ENCODE peak calls at places on chromosomes 16 and 17, in seven cellular contexts. F is H1, S is HCT116, W is HepG2, D is SK-N-SH, C is K562, L is GM12878. U is an unnamed sample.

GRCh38 chr16:59412275-59412841 is 678.2 kb upstream of the GOT2 start:
- DNase-seq in D (no peak), F (no peak), C (peak), L (no peak), W (no peak), S (no peak), U (peak)

GRCh38 chr16:89122322-89122831 is 28.7 kb downstream of the ACSF3 start:
- DNase-seq in C (no peak), L (no peak), W (no peak), F (no peak), D (no peak), S (no peak), U (peak)

GRCh38 chr17:50909765-50910661 is 43.9 kb upstream of the TOB1 start:
- DNase-seq in S (no peak), W (peak), L (no peak), D (no peak), C (no peak), F (no peak), U (no peak)

GRCh38 chr16:52499061-52499460 is 47.9 kb downstream of the TOX3 start:
- DNase-seq in C (no peak), F (no peak), W (no peak), S (no peak), L (no peak), D (no peak), U (no peak)

GRCh38 chr16:89052824-89053724 is 40.6 kb upstream of the ACSF3 start:
- DNase-seq in F (no peak), D (peak), L (no peak), W (peak), C (peak), S (peak), U (peak)

GRCh38 chr16:61237804-61238485 is 798.3 kb downstream of the CDH8 start:
- DNase-seq in F (no peak), L (no peak), S (no peak), C (no peak), D (no peak), W (no peak), U (no peak)

GRCh38 chr16:16057102-16057501 is 107.7 kb downstream of the ABCC1 start:
- DNase-seq in F (no peak), S (no peak), D (no peak), L (no peak), C (no peak), W (no peak), U (no peak)

GRCh38 chr17:18258356-18259038 is at the start of gene FLII:
- DNase-seq in L (no peak), D (peak), S (no peak), F (peak), C (peak), W (peak), U (peak)

GRCh38 chr16:58186176-58186944 is 11.5 kb downstream of the CSNK2A2 start:
- DNase-seq in L (no peak), C (no peak), F (no peak), D (no peak), S (no peak), W (no peak), U (no peak)

GRCh38 chr17:16818821-16819683 is 129.0 kb downstream of the CCDC144A start:
- DNase-seq in D (no peak), S (no peak), L (no peak), F (no peak), C (peak), W (no peak), U (no peak)

GRCh38 chr17:57271821-57272220 is 15.5 kb downstream of the MSI2 start:
- DNase-seq in W (no peak), L (no peak), D (no peak), S (no peak), F (no peak), C (no peak), U (no peak)

GRCh38 chr16:71883193-71883848 is 661 bp downstream of the ZNF821 start:
- DNase-seq in C (peak), S (no peak), W (no peak), F (peak), L (no peak), D (no peak), U (no peak)

GRCh38 chr17:79219208-79219935 is 144.7 kb downstream of the ENGASE start:
- DNase-seq in D (peak), S (no peak), C (no peak), L (no peak), F (no peak), W (no peak), U (no peak)

GRCh38 chr16:66622863-66623262 is 18.4 kb downstream of the CMTM3 start:
- DNase-seq in D (no peak), C (peak), W (no peak), S (no peak), L (no peak), F (no peak), U (no peak)

GRCh38 chr17:49687878-49688491 is 10.1 kb upstream of the SPOP start:
- DNase-seq in D (no peak), W (peak), F (no peak), C (no peak), L (no peak), S (no peak), U (peak)

GRCh38 chr17:73343168-73343634 is 31.4 kb upstream of the CDC42EP4 start:
- DNase-seq in S (no peak), L (no peak), W (no peak), C (peak), F (peak), D (peak), U (no peak)

GRCh38 chr17:73043686-73044581 is 48.6 kb downstream of the SLC39A11 start:
- DNase-seq in D (peak), C (no peak), F (no peak), S (no peak), W (no peak), L (no peak), U (no peak)

GRCh38 chr17:38550661-38551060 is 55.1 kb downstream of the SRCIN1 start:
- DNase-seq in L (no peak), C (peak), F (no peak), D (no peak), W (no peak), S (no peak), U (no peak)

GRCh38 chr16:85514601-85515318 is 98.4 kb upstream of the GSE1 start:
- DNase-seq in S (peak), C (no peak), L (no peak), W (peak), F (no peak), D (peak), U (peak)

GRCh38 chr16:22815863-22816262 is 1.9 kb downstream of the HS3ST2 start:
- DNase-seq in L (no peak), W (no peak), S (no peak), D (no peak), F (no peak), C (no peak), U (no peak)

GRCh38 chr17:1490643-1491405 is 1.7 kb downstream of the MYO1C start:
- DNase-seq in F (peak), W (peak), C (peak), D (peak), L (no peak), S (no peak), U (peak)

GRCh38 chr17:31678431-31678830 is 180.6 kb downstream of the COPRS start:
- DNase-seq in D (no peak), F (no peak), S (no peak), W (no peak), L (no peak), C (no peak), U (no peak)

GRCh38 chr17:4476512-4477070 is 22.1 kb upstream of the SPNS2 start:
- DNase-seq in W (no peak), C (no peak), L (no peak), D (no peak), S (no peak), F (no peak), U (no peak)

GRCh38 chr16:51151435-51151950 is 423 bp upstream of the SALL1 start:
- DNase-seq in S (no peak), C (no peak), D (peak), F (peak), L (no peak), W (peak), U (no peak)

GRCh38 chr16:31010539-31010938 is at the start of gene STX1B:
- DNase-seq in W (no peak), D (peak), C (no peak), L (no peak), S (no peak), F (peak), U (no peak)

GRCh38 chr17:12282056-12282455 is 261.4 kb downstream of the MAP2K4 start:
- DNase-seq in S (no peak), F (no peak), C (no peak), D (no peak), L (no peak), W (no peak), U (no peak)

GRCh38 chr16:27426423-27427408 is 24.7 kb downstream of the IL21R start:
- DNase-seq in W (peak), S (peak), D (no peak), L (peak), C (peak), F (peak), U (no peak)

GRCh38 chr16:27378871-27379580 is 22.9 kb upstream of the IL21R start:
- DNase-seq in W (no peak), C (no peak), S (no peak), D (no peak), F (no peak), L (no peak), U (no peak)

GRCh38 chr16:71626858-71627213 is 852 bp downstream of the MARVELD3 start:
- DNase-seq in C (no peak), L (no peak), F (peak), W (no peak), D (no peak), S (peak), U (peak)

GRCh38 chr17:67273900-67274299 is 28.9 kb upstream of the HELZ start:
- DNase-seq in D (no peak), S (no peak), L (no peak), F (no peak), C (no peak), W (no peak), U (no peak)

GRCh38 chr17:10614536-10615155 is 42.5 kb downstream of the MYH3 start:
- DNase-seq in S (peak), C (peak), F (peak), D (peak), W (peak), L (no peak), U (peak)

GRCh38 chr16:85657996-85658395 is 30.8 kb downstream of the GINS2 start:
- DNase-seq in C (no peak), S (no peak), L (no peak), F (no peak), D (no peak), W (no peak), U (no peak)

DNA sequence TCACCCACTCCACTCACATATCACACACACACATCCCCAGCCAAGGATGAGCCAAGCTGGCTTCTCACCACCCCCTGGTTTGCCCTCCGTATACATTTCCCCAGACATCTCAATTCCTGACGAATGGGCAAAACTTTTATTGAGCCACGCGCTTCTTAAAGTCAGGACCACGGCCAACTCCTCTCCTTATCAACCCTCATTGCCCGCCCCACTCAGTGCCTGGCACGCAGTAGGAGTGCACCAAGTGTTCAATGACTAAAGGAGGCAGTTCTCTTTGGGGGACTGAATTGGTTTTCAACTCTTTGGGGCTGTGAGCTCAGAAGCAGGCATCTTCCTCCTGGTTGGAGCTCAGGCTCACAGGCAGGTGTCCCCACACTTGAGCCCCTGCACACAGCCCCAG is 22.5 kb upstream of the C16orf78 start:
- DNase-seq in C (no peak), F (no peak), S (no peak), D (no peak), W (no peak), L (no peak), U (no peak)
- TF ChIP-seq JUND in C (no peak), F (no peak), S (no peak), D (no peak), W (no peak), L (no peak), U (no peak)

DNA sequence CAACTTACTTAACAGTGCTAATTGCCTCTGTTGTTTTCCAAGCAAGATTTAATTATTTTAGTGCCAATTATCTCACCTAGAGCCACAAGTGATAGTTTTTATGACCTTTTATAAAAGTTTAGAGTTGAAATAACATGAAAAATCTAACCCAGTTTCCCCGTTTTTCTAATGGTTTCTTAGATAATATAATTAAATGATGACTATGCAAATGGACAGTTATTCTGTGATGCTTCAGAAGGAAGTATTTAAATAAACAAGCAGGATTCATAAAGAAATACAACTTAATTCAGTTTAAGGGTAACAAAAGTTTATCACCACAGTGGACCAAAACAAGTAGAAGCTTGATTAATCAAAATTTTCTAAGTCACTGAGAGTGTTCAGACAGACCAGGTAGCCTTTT is 721.2 kb upstream of the SOX9 start:
- DNase-seq in L (no peak), C (no peak), F (no peak), S (no peak), W (no peak), D (no peak), U (no peak)
- TF ChIP-seq JUND in L (no peak), C (no peak), F (no peak), S (no peak), W (no peak), D (no peak), U (no peak)

DNA sequence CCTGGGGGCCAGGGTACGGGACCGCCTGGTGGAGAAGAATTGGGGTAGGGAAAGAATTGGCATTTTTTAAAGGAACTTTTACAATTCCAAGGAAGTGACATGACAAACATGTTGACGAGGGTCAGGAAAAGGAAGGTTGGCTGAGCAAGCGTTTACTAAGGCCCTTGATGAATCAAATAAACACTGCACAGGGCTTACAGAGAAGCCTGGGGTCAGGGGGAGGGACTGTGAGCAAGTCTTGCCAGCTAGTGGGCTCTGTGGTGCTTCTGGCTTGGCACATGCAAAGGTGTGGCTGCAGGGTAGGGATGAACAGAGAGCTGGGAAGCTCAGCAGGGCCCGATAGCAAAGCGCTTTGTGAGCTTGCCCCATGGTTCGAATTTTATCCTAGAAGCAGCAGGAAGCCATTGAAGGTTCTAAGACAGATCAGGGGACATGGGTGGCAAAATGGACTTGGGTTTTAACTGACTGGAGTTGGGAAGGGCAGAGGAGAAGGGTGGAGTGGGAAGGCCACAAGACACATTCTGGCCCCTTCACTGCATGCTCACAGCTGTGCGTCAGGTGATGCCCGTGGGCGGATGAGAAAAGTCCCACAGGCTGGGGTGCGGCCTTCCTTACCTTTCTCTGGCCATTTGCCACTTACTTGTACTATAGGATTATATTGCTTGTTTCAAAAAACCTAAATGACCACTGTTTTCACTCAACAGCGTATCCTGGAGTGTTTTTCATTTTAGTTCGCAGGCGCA is 117.8 kb downstream of the SOCS1 start:
- DNase-seq in D (no peak), F (no peak), W (no peak), C (no peak), L (no peak), S (no peak), U (no peak)
- TF ChIP-seq JUND in D (no peak), F (no peak), W (no peak), C (no peak), L (no peak), S (no peak), U (no peak)

GRCh38 chr17:42673885-42674754 is 2.7 kb downstream of the PLEKHH3 start:
- DNase-seq in S (no peak), L (no peak), F (peak), C (peak), W (peak), D (peak), U (peak)
- TF ChIP-seq JUND in S (no peak), L (no peak), F (no peak), C (no peak), W (no peak), D (no peak), U (no peak)

GRCh38 chr17:39653662-39654331 is 11.4 kb upstream of the TCAP start:
- DNase-seq in F (peak), S (no peak), C (peak), L (no peak), D (peak), W (peak), U (peak)
- TF ChIP-seq JUND in F (no peak), S (no peak), C (peak), L (no peak), D (no peak), W (peak), U (no peak)

DNA sequence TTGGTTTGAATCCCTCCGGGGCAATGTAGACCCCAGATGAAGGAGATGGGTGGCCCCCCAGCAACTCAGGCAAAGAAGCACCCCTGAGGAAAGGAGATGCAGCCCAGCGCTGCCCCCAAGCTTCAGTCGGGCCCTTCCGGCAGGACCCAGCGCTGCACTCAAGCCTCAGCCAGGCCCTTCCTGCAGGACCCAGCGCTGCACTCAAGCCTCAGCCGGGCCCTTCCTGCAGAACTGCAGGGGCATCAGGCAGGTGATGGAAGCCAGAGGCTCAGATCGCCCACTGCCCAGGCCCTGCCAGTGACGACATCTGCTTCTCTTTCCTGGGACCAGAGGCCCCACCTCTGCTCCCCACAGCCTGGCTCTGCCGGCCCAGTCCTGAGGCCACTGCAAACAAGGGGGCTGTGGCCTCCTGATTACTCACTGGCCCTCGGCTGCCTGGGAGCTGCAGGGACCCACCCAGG is 7.8 kb downstream of the SOX8 start:
- DNase-seq in C (no peak), S (no peak), F (no peak), D (no peak), W (no peak), L (no peak), U (no peak)
- TF ChIP-seq JUND in C (no peak), S (no peak), F (no peak), D (no peak), W (no peak), L (no peak), U (no peak)

GRCh38 chr17:82366749-82367148 is 4.8 kb upstream of the UTS2R start:
- DNase-seq in C (no peak), L (no peak), D (no peak), F (no peak), W (no peak), S (no peak), U (no peak)
- TF ChIP-seq JUND in C (no peak), L (no peak), D (no peak), F (no peak), W (no peak), S (no peak), U (no peak)

GRCh38 chr16:75111514-75112280 is 4.9 kb downstream of the LDHD start:
- DNase-seq in L (no peak), W (no peak), S (no peak), D (no peak), C (no peak), F (no peak), U (no peak)
- TF ChIP-seq JUND in L (no peak), W (no peak), S (no peak), D (no peak), C (no peak), F (no peak), U (no peak)

DNA sequence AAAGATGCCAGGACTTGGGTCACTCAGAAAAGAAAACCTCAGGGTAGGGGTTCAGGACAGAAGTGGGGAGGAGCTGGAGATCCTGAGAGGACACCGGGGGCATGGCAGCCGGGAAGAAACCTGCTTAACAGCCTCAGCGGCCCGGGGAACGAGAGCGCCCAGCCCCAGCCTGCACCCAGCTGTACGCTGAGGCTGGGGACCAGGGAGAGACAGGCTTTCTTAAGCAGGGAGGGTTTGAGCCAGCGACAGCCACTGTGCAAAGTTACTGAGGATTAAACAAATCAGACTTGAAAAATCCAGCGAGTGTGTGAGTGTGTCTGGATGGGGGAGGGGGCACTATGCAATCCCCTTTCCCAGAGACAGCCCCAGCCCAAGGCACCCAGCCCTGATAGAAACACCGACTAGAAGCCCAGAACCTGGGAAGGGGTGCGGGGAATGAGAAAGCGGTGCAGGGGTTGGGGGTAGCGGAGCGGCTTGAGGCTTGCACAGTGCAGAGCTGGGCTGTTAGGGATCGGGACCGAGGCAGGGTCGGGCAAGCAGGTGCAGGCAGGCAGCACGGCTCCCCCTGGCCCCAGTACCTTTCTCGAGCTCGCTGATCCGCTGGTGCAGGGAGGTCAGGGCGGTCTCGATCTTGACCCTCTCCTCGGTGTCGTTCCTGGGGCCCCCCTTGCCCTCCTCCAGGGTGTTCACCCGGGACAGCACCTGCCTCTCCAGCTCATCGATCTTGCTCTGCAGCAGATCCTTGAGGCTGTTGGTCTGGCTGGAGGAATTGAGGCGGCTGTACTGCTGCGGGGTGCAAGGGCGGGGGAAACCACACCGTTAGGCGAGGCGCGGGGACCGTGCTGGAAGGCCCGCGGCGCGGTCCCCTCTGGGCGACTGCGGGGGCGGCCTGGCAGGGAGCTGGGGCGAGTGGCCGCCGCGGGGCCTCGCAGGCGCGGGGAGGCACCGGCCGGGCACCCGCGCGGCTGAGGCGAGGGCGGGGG is 1.2 kb downstream of the NPTX1 start:
- DNase-seq in C (no peak), F (peak), D (peak), L (no peak), W (no peak), S (no peak), U (no peak)
- TF ChIP-seq JUND in C (no peak), F (no peak), D (no peak), L (no peak), W (no peak), S (no peak), U (no peak)